ENCODE peak calls at places on chromosomes 5 and 9, in four cellular contexts. K, M, C and H are unnamed samples.

GRCh38 chr9:75734802-75735201 is 155.7 kb upstream of the PCSK5 start:
- DNase-seq in K (no peak), M (no peak), C (no peak), H (no peak)

GRCh38 chr5:83472508-83473343 is 1.2 kb downstream of the VCAN start:
- DNase-seq in K (no peak), M (no peak), C (peak), H (peak)

GRCh38 chr9:89434636-89435314 is 63.1 kb downstream of the SEMA4D start:
- DNase-seq in K (no peak), M (no peak), C (no peak), H (no peak)

GRCh38 chr5:109567374-109568044 is 122.2 kb upstream of the MAN2A1 start:
- DNase-seq in K (no peak), M (no peak), C (peak), H (peak)

GRCh38 chr5:80156156-80156555 is 99.7 kb downstream of the SERINC5 start:
- DNase-seq in K (no peak), M (no peak), C (no peak), H (no peak)

GRCh38 chr5:175889910-175890684 is 18.7 kb downstream of the CPLX2 start:
- DNase-seq in K (no peak), M (peak), C (no peak), H (no peak)

GRCh38 chr9:91421987-91422765 is 1.5 kb downstream of the NFIL3 start:
- DNase-seq in K (no peak), M (no peak), C (peak), H (peak)

GRCh38 chr9:19252174-19252884 is 21.8 kb downstream of the DENND4C start:
- DNase-seq in K (no peak), M (no peak), C (no peak), H (no peak)

GRCh38 chr9:1055156-1055555 is 5.0 kb downstream of the DMRT2 start:
- DNase-seq in K (no peak), M (no peak), C (no peak), H (no peak)

GRCh38 chr9:12748016-12748415 is 26.8 kb upstream of the LURAP1L start:
- DNase-seq in K (no peak), M (peak), C (peak), H (peak)

GRCh38 chr9:75455444-75455921 is 367.2 kb downstream of the OSTF1 start:
- DNase-seq in K (no peak), M (no peak), C (peak), H (no peak)

GRCh38 chr5:142888469-142889085 is 118.4 kb downstream of the ARHGAP26 start:
- DNase-seq in K (peak), M (peak), C (peak), H (peak)

GRCh38 chr5:140383300-140383699 is 18.3 kb upstream of the ANKHD1 start:
- DNase-seq in K (no peak), M (no peak), C (no peak), H (no peak)

GRCh38 chr9:124454791-124455443 is 4.7 kb downstream of the ADGRD2 start:
- DNase-seq in K (no peak), M (no peak), C (no peak), H (no peak)

GRCh38 chr9:112115955-112116354 is 59.1 kb downstream of the SUSD1 start:
- DNase-seq in K (no peak), M (no peak), C (peak), H (no peak)

GRCh38 chr9:17906204-17906840 is 327.5 kb downstream of the SH3GL2 start:
- DNase-seq in K (no peak), M (no peak), C (peak), H (no peak)

GRCh38 chr9:90189306-90189705 is 453.3 kb downstream of the DIRAS2 start:
- DNase-seq in K (no peak), M (no peak), C (no peak), H (no peak)

GRCh38 chr5:143131983-143132382 is 271.5 kb downstream of the NR3C1 start:
- DNase-seq in K (no peak), M (no peak), C (no peak), H (no peak)

GRCh38 chr9:127393680-127394079 is 3.3 kb upstream of the SLC2A8 start:
- DNase-seq in K (no peak), M (no peak), C (peak), H (no peak)

GRCh38 chr5:74476197-74477081 is 164.1 kb downstream of the ENC1 start:
- DNase-seq in K (no peak), M (no peak), C (no peak), H (no peak)

GRCh38 chr5:176639981-176640380 is 7.3 kb upstream of the TSPAN17 start:
- DNase-seq in K (peak), M (no peak), C (peak), H (peak)

GRCh38 chr5:140109050-140109817 is 4.7 kb upstream of the PURA start:
- DNase-seq in K (no peak), M (no peak), C (peak), H (peak)

GRCh38 chr5:657570-657969 is 35.6 kb downstream of the TPPP start:
- DNase-seq in K (no peak), M (no peak), C (peak), H (peak)

GRCh38 chr5:89470658-89471057 is 587.7 kb upstream of the MEF2C start:
- DNase-seq in K (no peak), M (no peak), C (no peak), H (no peak)

GRCh38 chr5:10460252-10460906 is 18.7 kb downstream of the ROPN1L start:
- DNase-seq in K (peak), M (no peak), C (peak), H (peak)

GRCh38 chr5:66518753-66519152 is 77.4 kb upstream of the MAST4 start:
- DNase-seq in K (no peak), M (no peak), C (no peak), H (no peak)

GRCh38 chr5:72013741-72014703 is 93.3 kb upstream of the MAP1B start:
- DNase-seq in K (peak), M (no peak), C (no peak), H (no peak)